ENCODE peak calls at places on chromosomes 5 and 9, in eight cellular contexts. I is CD4-positive, alpha-beta T cell; Z is body of pancreas; W is fibroblast of lung; D is psoas muscle; K is pancreas; B is CD8-positive, alpha-beta T cell; F is ovary. J is an unnamed sample.

GRCh38 chr5:32388429-32389111 is 56.0 kb downstream of the ZFR start:
- DNase-seq in F (no peak), I (no peak), Z (no peak), B (no peak), K (no peak), W (peak; percentile 57), D (no peak), J (no peak)

GRCh38 chr5:90866915-90867715 is 308.5 kb downstream of the ADGRV1 start:
- DNase-seq in F (no peak), B (no peak), K (no peak), I (no peak), Z (no peak), D (no peak), W (peak; percentile 68), J (no peak)

GRCh38 chr5:83925321-83925877 is 204.7 kb upstream of the HAPLN1 start:
- DNase-seq in D (no peak), B (no peak), F (no peak), Z (no peak), I (no peak), W (peak; percentile 99), K (no peak), J (no peak)

GRCh38 chr9:3732077-3733038 is 206.6 kb upstream of the RFX3 start:
- DNase-seq in D (no peak), I (peak; percentile 1), W (peak; percentile 90), F (peak; percentile 30), K (no peak), B (peak; percentile 12), Z (peak; percentile 52), J (peak; percentile 65)

GRCh38 chr5:169223595-169223953 is 77.4 kb downstream of the SLIT3 start:
- DNase-seq in I (no peak), K (no peak), D (no peak), F (no peak), W (peak; percentile 64), B (no peak), Z (no peak), J (no peak)

GRCh38 chr5:36442352-36442751 is 140.7 kb upstream of the RANBP3L start:
- DNase-seq in D (no peak), I (no peak), W (peak; percentile 60), F (no peak), Z (peak; percentile 36), K (no peak), B (no peak), J (peak; percentile 25)

GRCh38 chr9:96500696-96501660 is 51.0 kb downstream of the HABP4 start:
- DNase-seq in D (no peak), B (no peak), I (no peak), Z (no peak), W (peak; percentile 82), F (no peak), K (no peak), J (no peak)

GRCh38 chr5:68534131-68534940 is 318.8 kb downstream of the PIK3R1 start:
- DNase-seq in K (no peak), D (no peak), W (peak; percentile 56), B (no peak), Z (peak; percentile 61), F (peak; percentile 56), I (no peak), J (no peak)

GRCh38 chr5:133618141-133618540 is 5.8 kb upstream of the FSTL4 start:
- DNase-seq in I (no peak), F (no peak), Z (no peak), K (no peak), B (no peak), D (no peak), W (no peak), J (no peak)

GRCh38 chr5:135891804-135892203 is 3.8 kb downstream of the IL9 start:
- DNase-seq in D (no peak), W (no peak), K (no peak), B (no peak), F (no peak), I (no peak), Z (no peak), J (no peak)

GRCh38 chr5:33470544-33470943 is 29.8 kb downstream of the TARS1 start:
- DNase-seq in W (peak; percentile 58), Z (peak; percentile 51), F (no peak), B (no peak), I (no peak), D (no peak), K (no peak), J (no peak)

GRCh38 chr9:88923653-88924284 is 67.5 kb upstream of the S1PR3 start:
- DNase-seq in W (no peak), I (no peak), D (no peak), B (no peak), K (no peak), Z (no peak), F (no peak), J (no peak)

GRCh38 chr5:10695055-10695649 is 65.9 kb downstream of the DAP start:
- DNase-seq in Z (peak; percentile 91), D (peak; percentile 76), K (peak; percentile 91), B (no peak), W (peak; percentile 63), F (peak; percentile 76), I (no peak), J (peak; percentile 93)

GRCh38 chr9:4334439-4334838 is 34.6 kb upstream of the GLIS3 start:
- DNase-seq in B (no peak), Z (peak; percentile 92), F (no peak), D (peak; percentile 48), W (peak; percentile 63), I (no peak), K (peak; percentile 90), J (peak; percentile 94)

GRCh38 chr9:69785757-69786156 is 25.9 kb upstream of the PTAR1 start:
- DNase-seq in Z (no peak), K (no peak), D (no peak), F (no peak), I (no peak), W (peak; percentile 44), B (no peak), J (no peak)

GRCh38 chr5:153654444-153654843 is 164.0 kb downstream of the GRIA1 start:
- DNase-seq in Z (no peak), K (no peak), I (no peak), F (no peak), W (peak; percentile 69), B (no peak), D (no peak), J (no peak)

GRCh38 chr9:93086445-93087224 is 9.4 kb upstream of the CARD19 start:
- DNase-seq in B (no peak), K (no peak), W (no peak), I (no peak), Z (no peak), D (no peak), F (no peak), J (no peak)

GRCh38 chr5:1244255-1244654 is 19.1 kb downstream of the SLC6A18 start:
- DNase-seq in W (no peak), Z (no peak), F (no peak), I (no peak), D (no peak), B (no peak), K (peak; percentile 45), J (no peak)
- H3K9me3 ChIP-seq in W (no peaks in the 10 kb centered on the region), Z (no peaks in the 10 kb centered on the region), F (no peaks in the 10 kb centered on the region), I (no peaks in the 10 kb centered on the region), D (no peaks in the 10 kb centered on the region), B (no peaks in the 10 kb centered on the region), K (no peaks in the 10 kb centered on the region), J (no peaks in the 10 kb centered on the region)

DNA sequence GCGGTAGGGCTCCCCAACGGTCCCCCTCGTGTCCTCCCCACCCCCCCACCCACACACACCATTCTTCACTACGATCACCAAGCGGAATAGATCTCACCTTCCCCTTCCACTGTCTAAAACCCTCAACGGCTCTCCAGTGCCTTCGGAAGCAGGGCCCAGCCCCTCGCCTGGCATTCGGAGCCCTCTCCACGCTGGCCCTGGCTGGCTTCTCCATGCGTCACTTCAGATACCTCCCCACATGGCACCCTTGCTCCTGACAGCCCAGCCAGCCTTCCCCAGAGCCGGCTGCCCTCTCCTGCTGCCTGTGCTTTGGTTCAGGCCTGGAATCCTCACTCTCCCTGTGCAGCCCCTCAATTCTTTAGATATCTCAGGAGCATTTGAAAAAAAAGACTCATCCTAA is 126.6 kb downstream of the ZNF354C start:
- DNase-seq in W (no peak), D (peak; percentile 26), Z (no peak), K (no peak), F (no peak), I (no peak), B (no peak), J (no peak)
- H3K9me3 ChIP-seq in W (no peaks in the 10 kb centered on the region), D (no peaks in the 10 kb centered on the region), Z (no peaks in the 10 kb centered on the region), K (no peaks in the 10 kb centered on the region), F (no peaks in the 10 kb centered on the region), I (no peaks in the 10 kb centered on the region), B (no peaks in the 10 kb centered on the region), J (no peaks in the 10 kb centered on the region)

DNA sequence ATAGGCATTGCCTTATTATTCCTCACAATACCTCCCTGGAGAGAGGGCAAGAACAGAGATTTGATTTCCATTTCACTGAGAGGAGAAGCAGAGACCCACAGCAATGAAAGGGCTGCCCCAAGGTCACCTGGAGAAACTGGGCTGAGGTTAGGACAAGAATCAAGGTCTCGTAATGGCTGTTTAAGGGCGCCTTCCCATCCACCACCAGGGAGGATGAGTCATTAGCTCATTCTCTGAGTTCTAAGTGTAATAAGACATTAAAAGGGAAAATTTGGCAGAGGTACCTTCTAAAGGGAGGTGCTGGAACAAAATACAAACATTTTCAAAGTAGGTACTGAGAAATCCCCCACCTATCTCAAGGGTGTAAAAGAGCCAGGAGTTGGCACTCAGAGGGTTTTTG is 52.6 kb upstream of the TCERG1 start:
- DNase-seq in B (no peak), D (no peak), I (no peak), Z (no peak), W (peak; percentile 14), F (no peak), K (no peak), J (no peak)
- H3K9me3 ChIP-seq in B (no peaks in the 10 kb centered on the region), D (no peaks in the 10 kb centered on the region), I (no peaks in the 10 kb centered on the region), Z (no peaks in the 10 kb centered on the region), W (no peaks in the 10 kb centered on the region), F (no peaks in the 10 kb centered on the region), K (no peaks in the 10 kb centered on the region), J (no peaks in the 10 kb centered on the region)

GRCh38 chr9:5644522-5644921 is 15.6 kb downstream of the RIC1 start:
- DNase-seq in W (no peak), I (no peak), F (no peak), K (no peak), Z (no peak), B (no peak), D (no peak), J (no peak)

GRCh38 chr9:5642170-5642569 is 13.3 kb downstream of the RIC1 start:
- DNase-seq in I (no peak), W (no peak), F (no peak), B (no peak), D (no peak), Z (peak; percentile 71), K (no peak), J (no peak)

GRCh38 chr9:5635390-5635789 is 6.5 kb downstream of the RIC1 start:
- DNase-seq in F (no peak), W (no peak), Z (no peak), D (no peak), I (no peak), K (no peak), B (no peak), J (no peak)

GRCh38 chr9:5643005-5643624 is 14.2 kb downstream of the RIC1 start:
- DNase-seq in B (no peak), I (no peak), F (no peak), W (peak; percentile 49), Z (no peak), D (no peak), K (no peak), J (no peak)

GRCh38 chr9:5639816-5640215 is 10.9 kb downstream of the RIC1 start:
- DNase-seq in B (no peak), W (no peak), K (no peak), D (no peak), I (no peak), Z (no peak), F (no peak), J (no peak)
- H3K9me3 ChIP-seq in B (no peaks in the 10 kb centered on the region), W (no peaks in the 10 kb centered on the region), K (no peaks in the 10 kb centered on the region), D (peaks cover 6% of the 10 kb centered on the region), I (peaks cover 23% of the 10 kb centered on the region), Z (no peaks in the 10 kb centered on the region), F (no peaks in the 10 kb centered on the region), J (peaks cover 5% of the 10 kb centered on the region)